ENCODE peak calls at places on chromosome 2, in nine cellular contexts. R is sigmoid colon, D is spleen, N is H1, H is GM23338, C is GM12892, M is HL-60, Z is endothelial cell of umbilical vein, Q is transverse colon. T is an unnamed sample.

GRCh38 chr2:198973181-198973580 is 484.6 kb downstream of the SATB2 start:
- DNase-seq in R (no peak), N (no peak), Z (no peak), D (no peak), Q (no peak), M (no peak), H (no peak), C (no peak), T (no peak)

GRCh38 chr2:190840572-190841172 is 39.9 kb upstream of the GLS start:
- DNase-seq in Z (peak), C (no peak), N (no peak), M (no peak), D (no peak), Q (no peak), R (no peak), H (no peak), T (no peak)

GRCh38 chr2:19810148-19810547 is 91.6 kb downstream of the TTC32 start:
- DNase-seq in N (no peak), R (no peak), Q (no peak), Z (no peak), H (no peak), M (no peak), D (no peak), C (no peak), T (no peak)

GRCh38 chr2:88753833-88754584 is 62.5 kb downstream of the RPIA start:
- DNase-seq in R (no peak), C (peak), N (no peak), Z (peak), D (no peak), M (no peak), H (peak), Q (no peak), T (no peak)

GRCh38 chr2:202072226-202072625 is 829 bp upstream of the KIAA2012 start:
- DNase-seq in R (no peak), Z (no peak), H (peak), D (no peak), Q (no peak), C (no peak), M (no peak), N (no peak), T (no peak)

GRCh38 chr2:42046819-42047487 is 868 bp upstream of the PKDCC start:
- DNase-seq in Z (peak), R (peak), H (peak), Q (no peak), N (no peak), C (no peak), M (no peak), D (no peak), T (no peak)

GRCh38 chr2:202335791-202336467 is 40.2 kb upstream of the BMPR2 start:
- DNase-seq in R (no peak), D (no peak), H (no peak), M (no peak), Z (peak), N (no peak), Q (no peak), C (no peak), T (no peak)

GRCh38 chr2:127106457-127106997 is 427 bp downstream of the BIN1 start:
- DNase-seq in H (peak), M (no peak), D (peak), R (peak), Q (no peak), C (peak), Z (no peak), N (no peak), T (peak)

GRCh38 chr2:20148411-20148810 is 76.5 kb downstream of the SDC1 start:
- DNase-seq in H (no peak), Z (no peak), N (no peak), M (no peak), D (no peak), C (no peak), Q (no peak), R (no peak), T (no peak)

GRCh38 chr2:7621018-7621814 is 704.0 kb downstream of the RNF144A start:
- DNase-seq in Z (no peak), M (no peak), D (no peak), Q (no peak), N (no peak), C (no peak), H (no peak), R (no peak), T (no peak)

GRCh38 chr2:197675711-197676188 is 363 bp upstream of the RFTN2 start:
- DNase-seq in M (no peak), N (no peak), Q (no peak), R (no peak), Z (peak), H (peak), D (no peak), C (no peak), T (no peak)

GRCh38 chr2:120396519-120397361 is 50.8 kb downstream of the INHBB start:
- DNase-seq in D (peak), C (no peak), H (no peak), R (peak), N (no peak), Z (no peak), Q (peak), M (no peak), T (peak)

GRCh38 chr2:28586864-28587263 is 91.0 kb downstream of the PLB1 start:
- DNase-seq in C (no peak), Q (no peak), Z (no peak), H (no peak), R (peak), N (no peak), M (no peak), D (no peak), T (no peak)

GRCh38 chr2:28582152-28582551 is 86.3 kb downstream of the PLB1 start:
- DNase-seq in C (no peak), H (no peak), D (no peak), Z (no peak), R (peak), Q (no peak), N (no peak), M (no peak), T (no peak)

GRCh38 chr2:28581312-28581711 is 85.5 kb downstream of the PLB1 start:
- DNase-seq in R (peak), M (no peak), D (no peak), Q (no peak), Z (no peak), H (no peak), C (no peak), N (no peak), T (no peak)

GRCh38 chr2:28582595-28582994 is 86.7 kb downstream of the PLB1 start:
- DNase-seq in Z (no peak), D (no peak), M (no peak), N (no peak), R (peak), Q (no peak), H (no peak), C (no peak), T (no peak)

GRCh38 chr2:28583899-28584553 is 88.2 kb downstream of the PLB1 start:
- DNase-seq in D (no peak), R (peak), N (peak), H (no peak), Q (peak), Z (peak), M (peak), C (no peak), T (no peak)
- TF ChIP-seq POLR2AphosphoS5 in D (no peak), R (peak), N (no peak), H (no peak), Q (no peak), Z (peak), M (no peak), C (no peak), T (no peak)

GRCh38 chr2:68832161-68832869 is 38.9 kb downstream of the BMP10 start:
- DNase-seq in N (no peak), Z (peak), Q (peak), D (peak), R (peak), M (peak), H (no peak), C (no peak), T (no peak)
- TF ChIP-seq POLR2AphosphoS5 in N (no peak), Z (peak), Q (peak), D (no peak), R (peak), M (no peak), H (no peak), C (no peak), T (no peak)

DNA sequence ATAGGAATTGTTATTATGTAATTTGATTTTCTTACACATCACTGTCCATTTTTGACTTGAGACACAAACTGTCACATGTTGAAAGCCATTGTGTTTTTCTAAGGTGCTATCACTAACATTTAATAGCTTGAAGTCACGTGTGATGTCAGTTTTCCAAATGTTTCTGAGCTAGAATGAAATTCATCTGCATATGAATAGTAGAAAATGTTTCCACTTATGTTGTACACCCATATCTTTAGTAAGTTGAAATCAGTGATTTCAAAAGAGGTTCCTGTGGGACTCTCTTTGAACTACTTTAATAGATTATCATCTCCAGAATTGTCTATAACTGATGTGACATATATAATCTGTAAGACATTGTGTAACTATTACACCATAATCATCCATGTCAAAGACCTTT is 27.8 kb downstream of the ABCG5 start:
- DNase-seq in N (no peak), H (no peak), C (no peak), D (no peak), Q (no peak), R (no peak), M (no peak), Z (no peak), T (no peak)
- TF ChIP-seq POLR2AphosphoS5 in N (no peak), H (no peak), C (no peak), D (no peak), Q (no peak), R (no peak), M (no peak), Z (no peak), T (no peak)

GRCh38 chr2:207674826-207675225 is 36.6 kb upstream of the CCNYL1 start:
- DNase-seq in Q (no peak), R (no peak), C (no peak), N (no peak), H (peak), D (no peak), M (no peak), Z (no peak), T (no peak)

GRCh38 chr2:207673431-207673830 is 38.0 kb upstream of the CCNYL1 start:
- DNase-seq in C (no peak), H (no peak), Q (no peak), R (no peak), M (no peak), D (no peak), Z (no peak), N (no peak), T (no peak)

GRCh38 chr2:207681431-207681830 is 30.0 kb upstream of the CCNYL1 start:
- DNase-seq in C (no peak), Z (no peak), Q (no peak), M (no peak), R (no peak), D (no peak), N (no peak), H (peak), T (no peak)

GRCh38 chr2:207674266-207674774 is 37.1 kb upstream of the CCNYL1 start:
- DNase-seq in N (no peak), C (no peak), R (no peak), D (no peak), M (no peak), Z (no peak), Q (no peak), H (peak), T (no peak)

DNA sequence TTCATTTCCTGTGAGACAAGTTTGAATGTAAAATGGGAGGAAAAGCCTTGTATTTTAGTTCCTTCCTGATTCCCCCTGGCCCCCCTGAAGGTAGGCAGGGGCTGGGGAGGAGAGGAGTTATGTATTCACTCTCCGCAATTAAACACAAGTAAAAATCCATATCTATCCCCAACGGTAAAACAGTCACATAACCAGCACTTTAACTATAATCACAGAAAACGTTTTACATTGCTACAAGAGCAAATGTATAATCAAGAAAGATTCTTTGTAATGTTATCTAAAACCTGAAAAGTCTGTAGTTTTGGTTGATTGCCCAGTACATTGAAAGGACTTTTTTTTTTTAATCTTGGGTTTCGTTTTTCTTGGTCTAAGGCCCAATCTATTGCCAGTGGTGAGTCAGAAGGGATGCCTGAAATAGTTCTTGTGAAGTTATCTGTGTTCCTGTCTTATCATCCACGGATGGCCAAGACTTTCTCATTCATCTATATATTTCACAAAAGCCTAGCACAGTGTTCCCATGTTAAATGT is 34.5 kb upstream of the CCNYL1 start:
- DNase-seq in C (no peak), Q (no peak), Z (peak), H (no peak), N (no peak), D (no peak), M (no peak), R (no peak), T (no peak)
- TF ChIP-seq POLR2AphosphoS5 in C (no peak), Q (no peak), Z (peak), H (no peak), N (no peak), D (no peak), M (no peak), R (no peak), T (no peak)

GRCh38 chr2:45331034-45331786 is 279.9 kb downstream of the SRBD1 start:
- DNase-seq in N (no peak), R (no peak), M (no peak), Q (no peak), C (no peak), H (no peak), D (no peak), Z (no peak), T (no peak)
- TF ChIP-seq POLR2AphosphoS5 in N (no peak), R (peak), M (no peak), Q (no peak), C (no peak), H (no peak), D (no peak), Z (no peak), T (no peak)

GRCh38 chr2:9984217-9984739 is 32.8 kb downstream of the GRHL1 start:
- DNase-seq in D (no peak), R (no peak), C (peak), Z (peak), N (no peak), H (peak), Q (no peak), M (peak), T (no peak)
- TF ChIP-seq POLR2AphosphoS5 in D (no peak), R (peak), C (no peak), Z (no peak), N (no peak), H (no peak), Q (no peak), M (no peak), T (no peak)

T was measured in breast epithelium.